ENCODE peak calls at places on chromosomes 3 and 15, in seven cellular contexts. J is HT-29, P is left cardiac atrium, N is mucosa of gallbladder, M is thoracic aorta, X is progenitor cell of endocrine pancreas, Q is MM.1S. L is an unnamed sample.

GRCh38 chr3:151903501-151903991 is 30.1 kb downstream of the SUCNR1 start:
- DNase-seq in Q (peak; percentile 35), M (no peak), X (no peak), N (no peak), P (no peak), J (no peak), L (no peak)

GRCh38 chr3:121467085-121467484 is 78.7 kb downstream of the POLQ start:
- DNase-seq in N (no peak), P (no peak), X (no peak), M (no peak), Q (no peak), J (no peak), L (no peak)

GRCh38 chr3:104943931-104944330 is 422.8 kb upstream of the ALCAM start:
- DNase-seq in P (no peak), M (no peak), N (no peak), X (no peak), Q (no peak), J (no peak), L (no peak)

GRCh38 chr3:66495633-66496032 is 5.2 kb downstream of the LRIG1 start:
- DNase-seq in J (no peak), P (no peak), M (no peak), N (peak; percentile 27), X (no peak), Q (peak; percentile 62), L (no peak)

GRCh38 chr3:112651516-112651915 is 10.6 kb upstream of the CCDC80 start:
- DNase-seq in P (no peak), Q (no peak), X (no peak), N (no peak), M (no peak), J (no peak), L (no peak)

GRCh38 chr3:143321058-143321769 is 201.6 kb downstream of the CHST2 start:
- DNase-seq in M (no peak), J (no peak), P (no peak), Q (no peak), X (no peak), N (no peak), L (no peak)

GRCh38 chr3:28698706-28699105 is 350.1 kb upstream of the AZI2 start:
- DNase-seq in Q (no peak), M (no peak), X (no peak), P (no peak), J (no peak), N (no peak), L (no peak)

GRCh38 chr3:186526256-186526606 is 17.9 kb downstream of the CRYGS start:
- DNase-seq in Q (no peak), X (no peak), N (no peak), M (no peak), J (no peak), P (no peak), L (peak; percentile 46)

GRCh38 chr15:76116138-76116885 is 56.5 kb downstream of the TMEM266 start:
- DNase-seq in J (no peak), N (no peak), Q (no peak), X (no peak), P (no peak), M (no peak), L (no peak)

GRCh38 chr15:67105065-67105951 is 39.9 kb downstream of the SMAD3 start:
- DNase-seq in J (peak; percentile 94), P (peak; percentile 68), M (peak; percentile 46), X (no peak), N (peak; percentile 77), Q (no peak), L (no peak)

GRCh38 chr15:33649217-33649933 is 318.9 kb upstream of the CHRM5 start:
- DNase-seq in M (no peak), Q (no peak), X (no peak), J (no peak), N (no peak), P (no peak), L (no peak)

GRCh38 chr15:76935620-76936019 is 4.1 kb downstream of the RCN2 start:
- DNase-seq in X (no peak), J (no peak), M (no peak), Q (no peak), P (no peak), N (no peak), L (peak; percentile 45)

GRCh38 chr15:68303560-68304436 is 26.3 kb downstream of the FEM1B start:
- DNase-seq in N (peak; percentile 8), J (no peak), X (no peak), M (no peak), Q (no peak), P (no peak), L (no peak)

GRCh38 chr3:123499316-123499715 is 50.4 kb upstream of the ADCY5 start:
- DNase-seq in Q (no peak), X (no peak), M (no peak), P (no peak), N (no peak), J (no peak), L (no peak)

GRCh38 chr15:81152799-81153198 is 18.7 kb downstream of the CFAP161 start:
- DNase-seq in M (no peak), X (no peak), P (no peak), Q (peak; percentile 1), J (no peak), N (no peak), L (no peak)

GRCh38 chr3:129441782-129442181 is 1.8 kb downstream of the IFT122 start:
- DNase-seq in N (no peak), J (peak; percentile 15), P (peak; percentile 49), Q (no peak), X (no peak), M (no peak), L (no peak)

GRCh38 chr3:124701687-124702086 is 28.6 kb upstream of the UMPS start:
- DNase-seq in N (no peak), X (no peak), M (no peak), P (no peak), J (no peak), Q (no peak), L (no peak)